ENCODE peak calls at places on chromosome 4, in eight cellular contexts. One of them, this sample, is unnamed.

GRCh38 chr4:126470862-126471261 is 1156.1 kb downstream of the FAT4 start:
- DNase-seq in renal cortical epithelial cell: no peak
- DNase-seq in endothelial cell: no peak
- DNase-seq in PC-3: peak; percentile 46
- DNase-seq in NCI-H446 treated with DMSO at 0.1 percent for 48 hours: no peak
- DNase-seq in Caki2: no peak
- DNase-seq in fibroblast of the aortic adventitia: no peak
- DNase-seq in activated CD4-positive, alpha-beta T cell treated with anti-CD3 and anti-CD28 coated beads, Interleukin-2, amount 50 U/mL, for 1 hour: no peak
- DNase-seq in this sample: no peak

GRCh38 chr4:118905546-118905945 is 16.9 kb downstream of the SYNPO2 start:
- DNase-seq in activated CD4-positive, alpha-beta T cell treated with anti-CD3 and anti-CD28 coated beads, Interleukin-2, amount 50 U/mL, for 1 hour: no peak
- DNase-seq in endothelial cell: peak; percentile 17
- DNase-seq in fibroblast of the aortic adventitia: peak; percentile 17
- DNase-seq in Caki2: no peak
- DNase-seq in renal cortical epithelial cell: no peak
- DNase-seq in NCI-H446 treated with DMSO at 0.1 percent for 48 hours: no peak
- DNase-seq in PC-3: no peak
- DNase-seq in this sample: no peak

GRCh38 chr4:139461022-139461421 is 7.1 kb downstream of the RAB33B start:
- DNase-seq in renal cortical epithelial cell: no peak
- DNase-seq in endothelial cell: no peak
- DNase-seq in activated CD4-positive, alpha-beta T cell treated with anti-CD3 and anti-CD28 coated beads, Interleukin-2, amount 50 U/mL, for 1 hour: no peak
- DNase-seq in fibroblast of the aortic adventitia: no peak
- DNase-seq in PC-3: no peak
- DNase-seq in Caki2: no peak
- DNase-seq in NCI-H446 treated with DMSO at 0.1 percent for 48 hours: no peak
- DNase-seq in this sample: no peak

GRCh38 chr4:173139561-173139960 is 29.1 kb upstream of the GALNT7 start:
- DNase-seq in renal cortical epithelial cell: no peak
- DNase-seq in PC-3: no peak
- DNase-seq in Caki2: no peak
- DNase-seq in activated CD4-positive, alpha-beta T cell treated with anti-CD3 and anti-CD28 coated beads, Interleukin-2, amount 50 U/mL, for 1 hour: no peak
- DNase-seq in endothelial cell: no peak
- DNase-seq in fibroblast of the aortic adventitia: no peak
- DNase-seq in NCI-H446 treated with DMSO at 0.1 percent for 48 hours: no peak
- DNase-seq in this sample: no peak

GRCh38 chr4:74189331-74190043 is 31.6 kb downstream of the MTHFD2L start:
- DNase-seq in Caki2: peak; percentile 79
- DNase-seq in activated CD4-positive, alpha-beta T cell treated with anti-CD3 and anti-CD28 coated beads, Interleukin-2, amount 50 U/mL, for 1 hour: no peak
- DNase-seq in fibroblast of the aortic adventitia: peak; percentile 80
- DNase-seq in endothelial cell: no peak
- DNase-seq in PC-3: peak; percentile 79
- DNase-seq in NCI-H446 treated with DMSO at 0.1 percent for 48 hours: peak; percentile 20
- DNase-seq in renal cortical epithelial cell: peak; percentile 83
- DNase-seq in this sample: peak; percentile 71

GRCh38 chr4:76305971-76306881 is at the start of gene STBD1:
- DNase-seq in PC-3: peak; percentile 71
- DNase-seq in activated CD4-positive, alpha-beta T cell treated with anti-CD3 and anti-CD28 coated beads, Interleukin-2, amount 50 U/mL, for 1 hour: peak; percentile 7
- DNase-seq in fibroblast of the aortic adventitia: peak; percentile 50
- DNase-seq in Caki2: peak; percentile 81
- DNase-seq in endothelial cell: peak; percentile 61
- DNase-seq in renal cortical epithelial cell: no peak
- DNase-seq in NCI-H446 treated with DMSO at 0.1 percent for 48 hours: no peak
- DNase-seq in this sample: peak; percentile 73

GRCh38 chr4:166527500-166527899 is 654.5 kb downstream of the TLL1 start:
- DNase-seq in endothelial cell: no peak
- DNase-seq in PC-3: peak; percentile 39
- DNase-seq in NCI-H446 treated with DMSO at 0.1 percent for 48 hours: no peak
- DNase-seq in activated CD4-positive, alpha-beta T cell treated with anti-CD3 and anti-CD28 coated beads, Interleukin-2, amount 50 U/mL, for 1 hour: no peak
- DNase-seq in renal cortical epithelial cell: peak; percentile 1
- DNase-seq in fibroblast of the aortic adventitia: peak; percentile 16
- DNase-seq in Caki2: no peak
- DNase-seq in this sample: no peak

GRCh38 chr4:1584498-1584897 is 99.6 kb downstream of the FAM53A start:
- DNase-seq in Caki2: no peak
- DNase-seq in activated CD4-positive, alpha-beta T cell treated with anti-CD3 and anti-CD28 coated beads, Interleukin-2, amount 50 U/mL, for 1 hour: no peak
- DNase-seq in endothelial cell: no peak
- DNase-seq in renal cortical epithelial cell: no peak
- DNase-seq in fibroblast of the aortic adventitia: no peak
- DNase-seq in PC-3: no peak
- DNase-seq in NCI-H446 treated with DMSO at 0.1 percent for 48 hours: no peak
- DNase-seq in this sample: no peak

GRCh38 chr4:63814171-63814964 is 594.9 kb downstream of the TECRL start:
- DNase-seq in PC-3: no peak
- DNase-seq in NCI-H446 treated with DMSO at 0.1 percent for 48 hours: no peak
- DNase-seq in renal cortical epithelial cell: no peak
- DNase-seq in endothelial cell: no peak
- DNase-seq in fibroblast of the aortic adventitia: no peak
- DNase-seq in Caki2: no peak
- DNase-seq in activated CD4-positive, alpha-beta T cell treated with anti-CD3 and anti-CD28 coated beads, Interleukin-2, amount 50 U/mL, for 1 hour: no peak
- DNase-seq in this sample: no peak

GRCh38 chr4:168124008-168124641 is 31.8 kb downstream of the ANXA10 start:
- DNase-seq in renal cortical epithelial cell: no peak
- DNase-seq in NCI-H446 treated with DMSO at 0.1 percent for 48 hours: no peak
- DNase-seq in endothelial cell: no peak
- DNase-seq in Caki2: no peak
- DNase-seq in fibroblast of the aortic adventitia: peak; percentile 64
- DNase-seq in activated CD4-positive, alpha-beta T cell treated with anti-CD3 and anti-CD28 coated beads, Interleukin-2, amount 50 U/mL, for 1 hour: no peak
- DNase-seq in PC-3: peak; percentile 72
- DNase-seq in this sample: peak; percentile 32